ENCODE peak calls at places on chromosome 2, in four cellular contexts. K, J, D and B are unnamed samples.

GRCh38 chr2:32453242-32454062 is 96.6 kb downstream of the BIRC6 start:
- DNase-seq in K (no peak), J (no peak), D (peak), B (no peak)

GRCh38 chr2:3759331-3759730 is 56.0 kb downstream of the DCDC2C start:
- DNase-seq in J (no peak), K (no peak), D (no peak), B (no peak)

GRCh38 chr2:8421658-8422499 is 260.0 kb upstream of the ID2 start:
- DNase-seq in J (no peak), K (no peak), D (no peak), B (no peak)

GRCh38 chr2:108616290-108616689 is 82.0 kb downstream of the LIMS1 start:
- DNase-seq in J (no peak), D (no peak), K (no peak), B (no peak)

GRCh38 chr2:18662689-18663088 is 73.3 kb upstream of the NT5C1B start:
- DNase-seq in D (no peak), J (no peak), K (no peak), B (peak)

GRCh38 chr2:241198381-241199282 is 10.2 kb downstream of the ANO7 start:
- DNase-seq in K (no peak), D (no peak), J (no peak), B (no peak)

GRCh38 chr2:165016772-165017411 is 61.6 kb upstream of the SLC38A11 start:
- DNase-seq in J (peak), D (peak), K (peak), B (peak)

GRCh38 chr2:237627463-237628321 is at the start of gene LRRFIP1:
- DNase-seq in K (peak), D (peak), J (peak), B (no peak)

GRCh38 chr2:128178650-128179460 is 87.9 kb downstream of the UGGT1 start:
- DNase-seq in K (peak), J (peak), D (peak), B (peak)

GRCh38 chr2:156340818-156341481 is 8.4 kb upstream of the NR4A2 start:
- DNase-seq in J (peak), D (no peak), K (peak), B (no peak)

GRCh38 chr2:233901367-233901766 is 15.8 kb upstream of the TRPM8 start:
- DNase-seq in D (no peak), J (no peak), K (no peak), B (no peak)

GRCh38 chr2:71790261-71791038 is 337.1 kb downstream of the DYSF start:
- DNase-seq in D (no peak), K (no peak), J (no peak), B (no peak)

GRCh38 chr2:29064746-29065478 is 9.4 kb downstream of the PCARE start:
- DNase-seq in K (peak), J (no peak), D (no peak), B (no peak)

GRCh38 chr2:20027715-20028434 is 15.4 kb upstream of the MATN3 start:
- DNase-seq in D (peak), J (no peak), K (no peak), B (peak)

GRCh38 chr2:13572466-13572865 is 855.7 kb downstream of the TRIB2 start:
- DNase-seq in J (no peak), K (no peak), D (no peak), B (peak)

GRCh38 chr2:142940606-142941223 is 63.3 kb downstream of the KYNU start:
- DNase-seq in J (no peak), K (peak), D (no peak), B (no peak)

GRCh38 chr2:8872821-8873432 is 35.5 kb upstream of the KIDINS220 start:
- DNase-seq in K (peak), D (peak), J (peak), B (peak)

GRCh38 chr2:132400169-132400900 is 16.3 kb upstream of the GPR39 start:
- DNase-seq in J (no peak), K (no peak), D (no peak), B (peak)

GRCh38 chr2:240811346-240812300 is 8.4 kb downstream of the KIF1A start:
- DNase-seq in J (no peak), K (no peak), D (no peak), B (no peak)

GRCh38 chr2:60094450-60094929 is 459.0 kb downstream of the BCL11A start:
- DNase-seq in K (no peak), D (no peak), J (peak), B (no peak)

GRCh38 chr2:68282814-68283812 is 30.8 kb upstream of the PPP3R1 start:
- DNase-seq in K (peak), J (peak), D (peak), B (peak)

GRCh38 chr2:219356834-219357233 is 24.3 kb upstream of the RESP18 start:
- DNase-seq in K (no peak), D (no peak), J (no peak), B (no peak)

GRCh38 chr2:240739797-240740196 is 48.1 kb downstream of the AQP12A start:
- DNase-seq in J (no peak), D (no peak), K (no peak), B (no peak)

GRCh38 chr2:89821455-89821945 is 1130.0 kb downstream of the RPIA start:
- DNase-seq in K (no peak), J (no peak), D (no peak), B (no peak)

GRCh38 chr2:135600915-135601314 is 69.6 kb downstream of the R3HDM1 start:
- DNase-seq in K (no peak), D (peak), J (no peak), B (no peak)

GRCh38 chr2:26033270-26033768 is 565 bp upstream of the RAB10 start:
- DNase-seq in J (peak), D (peak), K (peak), B (peak)

GRCh38 chr2:239066597-239066996 is 218.7 kb downstream of the TWIST2 start:
- DNase-seq in K (no peak), J (no peak), D (no peak), B (no peak)

GRCh38 chr2:30040147-30040546 is 106.7 kb upstream of the YPEL5 start:
- DNase-seq in K (no peak), J (no peak), D (no peak), B (peak)

GRCh38 chr2:164881524-164881923 is 39.9 kb upstream of the COBLL1 start:
- DNase-seq in J (no peak), D (no peak), K (no peak), B (peak)

GRCh38 chr2:161243873-161244272 is 64.4 kb upstream of the PSMD14 start:
- DNase-seq in J (peak), K (no peak), D (no peak), B (no peak)

GRCh38 chr2:161246301-161246700 is 61.9 kb upstream of the PSMD14 start:
- DNase-seq in D (no peak), J (peak), K (peak), B (no peak)

GRCh38 chr2:161245237-161245505 is 63.1 kb upstream of the PSMD14 start:
- DNase-seq in K (no peak), J (no peak), D (no peak), B (no peak)

GRCh38 chr2:161243312-161243711 is 64.9 kb upstream of the PSMD14 start:
- DNase-seq in K (peak), D (no peak), J (peak), B (no peak)

DNA sequence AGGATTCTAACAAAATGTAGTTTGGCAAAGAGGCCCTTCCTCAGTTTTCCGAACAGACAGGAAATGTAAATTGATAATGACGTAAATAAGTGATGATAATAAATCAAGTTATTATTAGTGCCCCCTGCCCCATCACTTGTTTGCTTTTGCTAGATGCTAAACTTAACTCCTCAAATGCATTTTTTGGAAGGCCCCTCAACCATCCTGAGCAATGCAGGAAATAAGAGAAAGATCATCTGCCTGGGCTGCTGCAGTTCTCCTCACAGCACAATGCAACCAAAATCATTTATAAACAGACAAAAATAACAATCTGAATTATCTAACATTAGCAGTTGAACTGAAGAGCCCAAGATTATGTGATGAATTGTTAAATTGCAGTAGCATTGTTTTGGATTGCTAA is 62.6 kb upstream of the PSMD14 start:
- DNase-seq in J (no peak), D (no peak), K (no peak), B (no peak)
- H3K4me3 ChIP-seq in J (peak), D (no peak), K (peak), B (peak)

GRCh38 chr2:42967959-42968674 is 175.7 kb upstream of the HAAO start:
- DNase-seq in D (no peak), K (no peak), J (no peak), B (no peak)
- H2AFZ ChIP-seq in D (no peak), K (peak), J (peak), B (no peak)

GRCh38 chr2:201419057-201419635 is 32.1 kb downstream of the TRAK2 start:
- DNase-seq in J (no peak), D (peak), K (no peak), B (peak)
- TF ChIP-seq CTCF in J (no peak), D (no peak), K (no peak), B (no peak)

GRCh38 chr2:96116879-96117533 is 635 bp upstream of the ADRA2B start:
- DNase-seq in J (peak), K (peak), D (peak), B (peak)
- H3K4me3 ChIP-seq in J (peak), K (peak), D (peak), B (peak)

GRCh38 chr2:197388866-197389587 is 45.8 kb downstream of the SF3B1 start:
- DNase-seq in K (no peak), D (no peak), J (peak), B (no peak)

GRCh38 chr2:197386242-197386641 is 48.6 kb downstream of the SF3B1 start:
- DNase-seq in K (no peak), D (no peak), J (no peak), B (no peak)

GRCh38 chr2:197383825-197384224 is 51.0 kb downstream of the SF3B1 start:
- DNase-seq in D (no peak), J (peak), K (peak), B (no peak)

GRCh38 chr2:197391220-197391717 is 43.6 kb downstream of the SF3B1 start:
- DNase-seq in K (no peak), J (no peak), D (no peak), B (no peak)

DNA sequence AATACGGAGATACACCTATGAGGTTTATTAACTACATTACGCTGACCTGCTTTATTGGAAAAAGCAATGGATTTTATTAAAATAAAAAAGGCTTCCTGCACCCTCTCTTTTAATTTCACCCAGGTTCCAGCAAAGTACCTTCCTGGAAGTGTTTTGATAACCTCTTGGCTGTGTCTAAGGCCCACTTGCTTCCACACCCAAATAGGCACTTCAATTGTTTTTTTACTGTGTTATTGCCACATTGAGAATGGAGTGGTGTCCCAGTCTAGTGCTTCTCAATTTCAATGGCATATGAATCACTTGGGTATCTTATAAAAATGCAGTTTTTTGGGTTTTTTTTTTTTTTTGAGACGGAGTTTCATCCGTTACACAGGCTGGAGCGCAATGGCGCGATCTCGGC is 47.6 kb downstream of the SF3B1 start:
- DNase-seq in K (no peak), J (no peak), D (no peak), B (no peak)
- H2AFZ ChIP-seq in K (no peak), J (no peak), D (no peak), B (no peak)

GRCh38 chr2:224849264-224849663 is 133.1 kb upstream of the CCDC195 start:
- DNase-seq in J (peak), D (no peak), K (peak), B (peak)
- TF ChIP-seq CTCF in J (peak), D (peak), K (peak), B (peak)